ENCODE peak calls at places on chromosomes 3 and 15, in five cellular contexts. W is H9, R is IMR-90, T is neuronal stem cell, X is H1. Y is an unnamed sample. For H3K4me1, the result is how much of the 10 kb centered on the place peaks cover.

GRCh38 chr3:64627471-64628321 is 60.1 kb downstream of the ADAMTS9 start:
- DNase-seq in X (no peak), T (no peak), R (peak), W (no peak), Y (peak)

GRCh38 chr3:164641071-164641470 is 437.2 kb downstream of the SI start:
- DNase-seq in W (no peak), T (no peak), X (no peak), R (no peak), Y (no peak)

GRCh38 chr3:29977360-29977759 is 629.0 kb upstream of the TGFBR2 start:
- DNase-seq in R (no peak), W (no peak), X (no peak), T (no peak), Y (no peak)

GRCh38 chr15:65782096-65782495 is 10.0 kb downstream of the DENND4A start:
- DNase-seq in W (no peak), X (no peak), R (no peak), T (no peak), Y (no peak)

GRCh38 chr15:39919740-39920509 is at the start of gene GPR176:
- DNase-seq in T (peak), R (peak), W (peak), X (no peak), Y (peak)

GRCh38 chr3:189338366-189338765 is 166.6 kb downstream of the TPRG1 start:
- DNase-seq in W (no peak), R (no peak), T (no peak), X (no peak), Y (no peak)

GRCh38 chr3:103385991-103386390 is 951.2 kb downstream of the ZPLD1 start:
- DNase-seq in X (no peak), T (peak), R (no peak), W (no peak), Y (no peak)

GRCh38 chr3:65168547-65168946 is 480.7 kb upstream of the ADAMTS9 start:
- DNase-seq in W (no peak), R (no peak), T (no peak), X (no peak), Y (no peak)

GRCh38 chr3:8458235-8458634 is 43.4 kb upstream of the LMCD1 start:
- DNase-seq in T (no peak), R (peak), W (no peak), X (no peak), Y (no peak)

GRCh38 chr3:141851411-141851810 is 25.0 kb upstream of the ATP1B3 start:
- DNase-seq in T (no peak), X (no peak), R (no peak), W (no peak), Y (no peak)

GRCh38 chr3:138479355-138479964 is 45.0 kb downstream of the ESYT3 start:
- DNase-seq in X (no peak), W (peak), R (peak), T (peak), Y (peak)

GRCh38 chr3:109195812-109196211 is 59.3 kb downstream of the C3orf85 start:
- DNase-seq in T (no peak), R (no peak), W (no peak), X (no peak), Y (peak)

GRCh38 chr15:43514241-43515057 is 3.0 kb upstream of the MAP1A start:
- DNase-seq in W (peak), T (no peak), R (peak), X (no peak), Y (peak)

GRCh38 chr3:194961555-194961954 is 275.9 kb downstream of the FAM43A start:
- DNase-seq in W (no peak), X (no peak), R (no peak), T (no peak), Y (no peak)

GRCh38 chr3:45092132-45093031 is 53.8 kb downstream of the CDCP1 start:
- DNase-seq in R (peak), X (no peak), W (no peak), T (no peak), Y (peak)

GRCh38 chr3:64644483-64644882 is 43.3 kb downstream of the ADAMTS9 start:
- DNase-seq in R (no peak), W (no peak), X (no peak), T (no peak), Y (no peak)

GRCh38 chr3:65732060-65732933 is 306.4 kb downstream of the MAGI1 start:
- DNase-seq in T (peak), R (peak), X (no peak), W (no peak), Y (peak)

GRCh38 chr3:155519081-155519480 is 225.6 kb upstream of the STRIT1 start:
- DNase-seq in R (no peak), W (no peak), T (no peak), X (no peak), Y (no peak)

GRCh38 chr3:13600950-13601691 is 52.2 kb downstream of the FBLN2 start:
- DNase-seq in R (peak), W (no peak), X (no peak), T (no peak), Y (peak)

GRCh38 chr3:155335955-155336354 is 42.5 kb upstream of the STRIT1 start:
- DNase-seq in X (no peak), R (no peak), W (no peak), T (no peak), Y (no peak)

GRCh38 chr3:109731639-109732473 is 394.5 kb upstream of the DPPA4 start:
- DNase-seq in R (peak), T (peak), X (no peak), W (no peak), Y (peak)

GRCh38 chr3:177563381-177563780 is 366.1 kb upstream of the TBL1XR1 start:
- DNase-seq in X (no peak), W (no peak), T (no peak), R (peak), Y (no peak)

GRCh38 chr3:21477896-21478295 is 273.1 kb downstream of the ZNF385D start:
- DNase-seq in W (no peak), R (no peak), T (no peak), X (no peak), Y (no peak)

DNA sequence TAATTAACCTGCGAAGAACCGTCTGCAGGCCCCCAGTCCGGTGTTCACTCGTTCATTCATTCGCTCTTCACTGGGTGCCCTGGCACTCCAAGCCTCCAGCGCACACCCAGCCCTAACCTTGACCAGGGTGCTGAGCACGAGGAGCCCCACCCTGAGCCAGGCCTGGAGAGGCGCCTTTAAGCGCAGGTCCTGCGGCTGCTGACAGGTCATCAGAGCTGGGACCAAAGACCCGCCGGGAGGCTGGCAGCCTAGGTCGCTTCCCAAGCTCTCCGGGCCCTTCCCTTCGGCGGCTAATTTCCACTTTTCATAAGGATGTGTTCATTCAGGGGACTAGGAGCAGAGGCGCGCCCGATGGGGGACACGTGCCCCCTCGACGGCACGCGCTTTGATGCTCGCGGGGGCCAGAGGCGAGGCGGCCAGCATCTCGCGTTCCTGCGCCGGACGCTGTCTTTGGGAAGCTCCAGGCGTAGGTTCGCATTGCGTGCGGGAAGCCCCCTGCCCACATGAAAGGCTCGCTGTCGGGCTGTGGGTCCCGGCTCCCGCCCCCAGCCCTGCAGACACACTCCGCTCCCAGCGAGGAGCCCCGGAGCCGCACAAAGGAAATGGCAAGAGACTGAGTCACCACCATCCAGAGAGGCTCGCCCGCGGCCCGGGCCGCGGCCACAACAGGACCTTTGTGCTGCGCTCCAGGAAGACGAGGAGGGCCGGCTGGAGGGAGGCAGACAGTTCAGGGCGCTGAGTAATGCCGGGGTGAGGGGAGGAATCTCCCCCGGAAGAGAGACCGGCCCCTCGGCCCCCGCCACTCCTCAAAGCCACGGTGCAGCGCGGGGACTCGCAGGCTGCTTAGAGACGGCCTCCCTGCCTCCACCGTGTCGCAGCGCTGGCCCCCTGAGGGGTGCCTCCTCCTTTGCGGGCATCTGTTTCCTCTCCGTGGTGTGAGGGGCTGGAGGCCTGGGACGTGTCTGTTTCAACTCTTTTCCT is 266.4 kb upstream of the HES1 start:
- DNase-seq in R (peak), X (peak), T (peak), W (peak), Y (peak)
- H3K4me1 ChIP-seq in R (under half), X (under half), T (under half), W (under half), Y (under half)

GRCh38 chr15:58517682-58518525 is 86.1 kb downstream of the LIPC start:
- DNase-seq in R (no peak), W (no peak), T (no peak), X (no peak), Y (no peak)
- H2AK5ac ChIP-seq in R (no peak), W (no peak), T (no peak), X (no peak), Y (no peak)

GRCh38 chr3:89619263-89619662 is 511.8 kb downstream of the EPHA3 start:
- DNase-seq in W (no peak), T (no peak), X (no peak), R (no peak), Y (no peak)

GRCh38 chr3:89622063-89622700 is 514.8 kb downstream of the EPHA3 start:
- DNase-seq in W (no peak), R (no peak), X (no peak), T (no peak), Y (no peak)

GRCh38 chr3:89613241-89613640 is 505.8 kb downstream of the EPHA3 start:
- DNase-seq in X (no peak), R (no peak), W (no peak), T (no peak), Y (peak)

GRCh38 chr3:89612027-89612426 is 504.6 kb downstream of the EPHA3 start:
- DNase-seq in R (no peak), T (no peak), W (no peak), X (no peak), Y (no peak)

DNA sequence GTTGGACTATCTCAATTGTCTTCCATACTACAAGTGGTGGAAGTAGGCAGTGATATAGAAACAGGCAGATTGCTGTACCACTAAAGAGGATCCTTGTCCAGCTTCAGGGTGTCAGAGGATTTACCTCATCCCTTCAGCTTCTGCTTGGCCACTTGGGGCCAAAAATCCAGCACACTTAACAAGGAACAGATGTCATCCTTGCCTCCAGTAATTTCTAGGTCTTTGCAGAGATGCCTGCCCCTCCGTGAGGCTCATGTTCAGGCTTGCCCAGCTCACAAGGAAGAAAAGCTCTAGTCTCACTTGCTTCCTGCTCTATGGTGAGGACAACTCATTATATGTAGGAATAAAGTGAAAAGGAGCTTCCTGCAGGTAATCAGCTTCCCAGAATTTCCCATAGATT is 510.3 kb downstream of the EPHA3 start:
- DNase-seq in T (no peak), W (no peak), X (no peak), R (peak), Y (no peak)
- H2BK5ac ChIP-seq in T (no peak), W (no peak), X (no peak), R (no peak), Y (no peak)

DNA sequence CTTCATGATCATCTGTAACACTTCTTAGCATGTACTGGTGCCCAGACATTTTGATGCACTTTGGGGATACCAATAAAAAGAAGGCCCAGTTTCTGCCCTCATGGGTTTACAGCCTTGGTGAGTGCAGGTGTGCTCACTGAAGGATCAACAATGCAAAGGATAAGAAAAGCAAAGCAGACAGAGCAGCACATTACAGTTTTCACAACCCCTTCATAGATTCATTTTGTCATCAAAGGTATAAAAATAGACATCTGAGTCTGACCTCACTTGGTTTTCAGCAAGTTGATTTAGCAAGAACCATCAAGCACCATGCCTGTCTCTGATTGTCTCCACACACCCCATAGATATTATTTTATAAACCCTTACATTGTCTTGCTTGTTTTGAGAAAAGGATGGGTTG is 77.6 kb downstream of the BFSP2 start:
- DNase-seq in R (no peak), W (no peak), X (no peak), T (no peak), Y (no peak)
- H3K4me1 ChIP-seq in R (under half), W (under half), X (under half), T (under half), Y (under half)

Y was measured in mesendoderm.